ENCODE peak calls at places on chromosomes 5 and 9, in four cellular contexts. K is IMR-90, V is A549, E is HepG2. G is an unnamed sample.

GRCh38 chr9:112655633-112656032 is 62.3 kb downstream of the INIP start:
- DNase-seq in K (no peak), V (no peak), E (peak), G (no peak)

GRCh38 chr9:34993502-34994428 is 4.2 kb downstream of the DNAJB5 start:
- DNase-seq in K (peak), V (no peak), E (no peak), G (no peak)

GRCh38 chr5:96714951-96715451 is 52.8 kb downstream of the CAST start:
- DNase-seq in K (peak), V (peak), E (peak), G (peak)

GRCh38 chr5:124789104-124789605 is 42.7 kb upstream of the ZNF608 start:
- DNase-seq in K (peak), V (peak), E (no peak), G (no peak)

GRCh38 chr5:16888694-16889124 is 47.4 kb downstream of the MYO10 start:
- DNase-seq in K (peak), V (peak), E (no peak), G (no peak)

GRCh38 chr5:32499261-32499660 is 54.7 kb upstream of the ZFR start:
- DNase-seq in K (no peak), V (no peak), E (no peak), G (no peak)

GRCh38 chr9:86494644-86495081 is 140.5 kb upstream of the TUT7 start:
- DNase-seq in K (peak), V (peak), E (no peak), G (no peak)

GRCh38 chr5:170006016-170006415 is 25.7 kb upstream of the INSYN2B start:
- DNase-seq in K (no peak), V (peak), E (no peak), G (no peak)

GRCh38 chr5:133696782-133697507 is 84.6 kb upstream of the FSTL4 start:
- DNase-seq in K (no peak), V (no peak), E (no peak), G (no peak)

GRCh38 chr9:79701651-79702050 is 129.9 kb downstream of the TLE4 start:
- DNase-seq in K (no peak), V (no peak), E (no peak), G (no peak)

GRCh38 chr5:98455660-98456059 is 317.8 kb upstream of the RGMB start:
- DNase-seq in K (peak), V (no peak), E (no peak), G (no peak)

GRCh38 chr5:120615967-120616645 is 152.0 kb downstream of the PRR16 start:
- DNase-seq in K (peak), V (peak), E (no peak), G (no peak)

GRCh38 chr5:125491986-125492385 is 745.5 kb upstream of the ZNF608 start:
- DNase-seq in K (no peak), V (no peak), E (no peak), G (no peak)

GRCh38 chr5:96687812-96688453 is 25.8 kb downstream of the CAST start:
- DNase-seq in K (peak), V (peak), E (peak), G (peak)

DNA sequence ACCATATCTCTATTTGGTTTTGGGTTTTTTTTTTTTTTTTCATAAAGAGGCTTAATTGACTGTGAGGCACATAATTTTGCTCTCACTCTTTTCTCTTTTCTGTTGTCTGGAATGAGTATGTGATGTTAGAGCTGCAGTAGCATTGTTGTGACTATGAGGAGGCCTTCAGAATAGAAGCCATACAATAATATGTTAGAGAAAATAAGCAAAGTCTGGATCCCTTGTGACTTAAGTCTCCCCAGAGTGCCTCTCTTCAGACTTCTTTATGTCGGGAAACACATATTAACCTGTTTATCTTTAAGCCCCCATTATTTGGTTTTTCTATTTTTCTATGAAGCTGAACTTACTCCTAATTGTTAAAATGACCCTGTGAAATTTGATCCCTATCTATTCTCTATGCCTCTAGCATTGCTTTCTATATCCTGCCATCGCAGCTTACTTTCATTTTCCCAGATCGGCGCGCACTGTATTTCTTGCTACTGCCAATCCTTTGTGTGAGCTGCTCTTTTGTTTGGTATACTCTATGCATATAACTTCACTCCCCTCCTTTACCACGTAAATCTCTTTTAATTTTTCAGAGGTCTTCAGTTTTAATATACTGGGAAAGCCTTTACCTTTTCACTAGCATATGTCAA is 372.5 kb upstream of the KCNN2 start:
- DNase-seq in K (no peak), V (no peak), E (no peak), G (no peak)
- TF ChIP-seq MAZ in K (no peak), V (no peak), E (no peak), G (no peak)

DNA sequence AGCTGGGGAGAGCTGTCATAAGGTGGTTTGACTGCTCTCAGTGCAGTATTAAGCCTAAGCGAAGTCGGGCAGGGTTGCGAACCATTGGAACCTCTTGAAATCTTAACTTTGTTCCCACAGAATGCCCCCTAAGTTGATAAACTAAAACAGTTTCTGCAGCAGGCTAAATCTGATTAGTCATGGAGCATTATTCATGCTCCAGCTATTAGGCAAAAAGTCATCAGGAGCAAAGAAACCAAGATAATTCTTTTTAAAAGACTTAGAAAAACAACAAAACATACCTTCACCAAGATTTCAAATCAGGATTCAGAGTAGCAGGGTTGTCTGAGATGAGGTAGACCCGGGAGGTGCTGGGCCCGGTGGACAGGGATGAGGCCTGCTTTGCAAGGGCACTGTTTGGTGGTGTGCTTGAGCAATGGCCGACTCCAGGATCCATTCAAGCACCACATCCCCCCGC is 69.9 kb upstream of the PLPP1 start:
- DNase-seq in K (peak), V (no peak), E (no peak), G (no peak)
- TF ChIP-seq MAZ in K (no peak), V (no peak), E (no peak), G (no peak)

GRCh38 chr5:61362796-61363364 is 30.8 kb downstream of the ZSWIM6 start:
- DNase-seq in K (peak), V (peak), E (no peak), G (no peak)
- TF ChIP-seq MAZ in K (no peak), V (no peak), E (no peak), G (no peak)

GRCh38 chr5:6435356-6435755 is 13.3 kb upstream of the UBE2QL1 start:
- DNase-seq in K (no peak), V (peak), E (peak), G (peak)

GRCh38 chr5:6432206-6432605 is 16.5 kb upstream of the UBE2QL1 start:
- DNase-seq in K (no peak), V (no peak), E (no peak), G (no peak)

GRCh38 chr5:6434737-6435136 is 13.9 kb upstream of the UBE2QL1 start:
- DNase-seq in K (no peak), V (no peak), E (no peak), G (no peak)

GRCh38 chr5:6439588-6440550 is 8.8 kb upstream of the UBE2QL1 start:
- DNase-seq in K (no peak), V (no peak), E (no peak), G (no peak)

GRCh38 chr5:6436715-6437340 is 11.8 kb upstream of the UBE2QL1 start:
- DNase-seq in K (no peak), V (no peak), E (no peak), G (no peak)
- TF ChIP-seq MAZ in K (no peak), V (no peak), E (no peak), G (no peak)

GRCh38 chr9:119052339-119053030 is 316.8 kb downstream of the BRINP1 start:
- DNase-seq in K (no peak), V (no peak), E (no peak), G (no peak)
- TF ChIP-seq MAZ in K (no peak), V (no peak), E (no peak), G (no peak)

GRCh38 chr9:127278372-127278771 is 13.8 kb downstream of the GARNL3 start:
- DNase-seq in K (no peak), V (no peak), E (no peak), G (no peak)

GRCh38 chr9:127282611-127283010 is 18.0 kb downstream of the GARNL3 start:
- DNase-seq in K (no peak), V (no peak), E (no peak), G (no peak)

GRCh38 chr9:127279717-127280285 is 15.2 kb downstream of the GARNL3 start:
- DNase-seq in K (no peak), V (no peak), E (peak), G (no peak)

GRCh38 chr9:127281887-127282286 is 17.3 kb downstream of the GARNL3 start:
- DNase-seq in K (no peak), V (no peak), E (no peak), G (no peak)

DNA sequence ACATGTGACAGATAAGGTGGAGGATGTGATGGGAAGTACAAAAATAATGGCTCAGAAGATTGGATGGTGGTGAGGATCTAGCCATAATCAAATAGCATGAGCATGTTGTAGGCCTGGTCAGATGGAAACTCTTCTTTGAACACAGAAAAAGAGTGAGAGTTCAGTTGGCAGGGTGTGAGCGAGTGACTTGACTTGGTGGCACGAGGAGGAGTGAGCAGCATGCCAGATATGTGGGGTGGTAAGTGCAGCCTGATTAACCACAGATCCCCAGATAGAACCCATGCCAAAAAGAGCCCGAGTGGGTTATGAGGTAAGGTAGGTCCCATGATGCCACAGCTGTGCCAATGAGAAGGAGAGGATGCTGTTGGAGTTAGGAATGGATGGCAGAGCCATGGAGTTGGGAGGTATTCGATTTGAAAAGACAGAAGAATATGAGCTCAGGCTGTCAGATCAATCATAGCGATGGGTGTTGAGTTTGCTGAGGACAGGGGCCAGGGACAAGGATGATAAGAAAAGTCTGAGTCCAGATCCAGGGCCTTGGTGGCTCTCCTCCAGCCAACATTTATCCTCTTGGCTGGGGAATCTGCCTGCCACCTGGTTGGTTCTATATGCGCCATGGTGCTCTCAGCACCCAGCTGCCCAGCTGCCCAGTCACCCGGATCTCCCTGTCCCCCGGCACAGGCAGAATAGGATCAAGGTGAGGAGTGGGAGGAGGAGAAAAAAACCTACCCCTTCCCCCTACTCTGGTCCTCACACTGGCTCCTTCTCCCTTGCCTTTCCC is 16.5 kb downstream of the GARNL3 start:
- DNase-seq in K (no peak), V (no peak), E (no peak), G (no peak)
- TF ChIP-seq MAZ in K (no peak), V (no peak), E (no peak), G (no peak)

GRCh38 chr5:91301459-91301858 is 81.7 kb downstream of the ARRDC3 start:
- DNase-seq in K (peak), V (peak), E (no peak), G (no peak)
- TF ChIP-seq MAZ in K (no peak), V (no peak), E (no peak), G (no peak)

GRCh38 chr9:33374634-33375237 is 27.6 kb downstream of the AQP7 start:
- DNase-seq in K (peak), V (peak), E (peak), G (peak)
- TF ChIP-seq MAZ in K (peak), V (peak), E (peak), G (peak)

DNA sequence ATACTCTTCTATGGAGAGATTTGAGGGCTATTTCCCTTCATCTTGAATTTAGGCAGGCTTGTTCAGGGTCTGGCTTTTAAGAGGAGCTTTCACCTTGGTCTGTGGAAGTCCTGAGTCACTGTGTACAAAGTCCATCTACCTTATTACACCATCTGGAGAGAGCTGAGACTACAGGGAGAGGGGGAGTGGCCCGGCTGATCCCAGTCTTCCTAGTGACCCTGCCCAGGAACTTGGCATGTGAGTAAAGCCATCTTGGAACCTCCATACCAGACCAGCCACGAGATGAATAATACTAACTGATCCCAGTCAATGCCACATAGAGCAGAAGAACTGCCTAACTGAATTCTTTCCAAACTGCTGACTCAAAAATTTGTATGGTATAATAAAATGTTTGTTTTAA is 8.4 kb upstream of the IL6ST start:
- DNase-seq in K (peak), V (peak), E (peak), G (peak)
- TF ChIP-seq MAZ in K (no peak), V (no peak), E (no peak), G (no peak)

G was measured in K562.